ENCODE peak calls at places on chromosomes 16 and 17, in eight cellular contexts. One of them, this sample, is unnamed.

GRCh38 chr17:5364156-5364555 is 55.3 kb downstream of the NUP88 start:
- DNase-seq in mesenchymal stem cell: peak; percentile 79
- DNase-seq in NCI-H1417: no peak
- DNase-seq in fibroblast of pulmonary artery: peak; percentile 73
- DNase-seq in HEK293T: no peak
- DNase-seq in effector memory CD4-positive, alpha-beta T cell: no peak
- DNase-seq in NCI-H2029: no peak
- DNase-seq in activated CD4-positive, alpha-beta T cell treated with anti-CD3 and anti-CD28 coated beads for 24 hours: no peak
- DNase-seq in this sample: peak; percentile 73

GRCh38 chr17:45270828-45271418 is 9.0 kb upstream of the SPATA32 start:
- DNase-seq in NCI-H1417: no peak
- DNase-seq in NCI-H2029: no peak
- DNase-seq in fibroblast of pulmonary artery: no peak
- DNase-seq in activated CD4-positive, alpha-beta T cell treated with anti-CD3 and anti-CD28 coated beads for 24 hours: peak; percentile 39
- DNase-seq in effector memory CD4-positive, alpha-beta T cell: no peak
- DNase-seq in HEK293T: peak; percentile 74
- DNase-seq in mesenchymal stem cell: no peak
- DNase-seq in this sample: no peak

GRCh38 chr17:81831957-81832607 is 1.0 kb downstream of the MCRIP1 start:
- DNase-seq in NCI-H1417: peak; percentile 63
- DNase-seq in mesenchymal stem cell: peak; percentile 41
- DNase-seq in activated CD4-positive, alpha-beta T cell treated with anti-CD3 and anti-CD28 coated beads for 24 hours: peak; percentile 20
- DNase-seq in NCI-H2029: no peak
- DNase-seq in effector memory CD4-positive, alpha-beta T cell: peak; percentile 26
- DNase-seq in HEK293T: no peak
- DNase-seq in fibroblast of pulmonary artery: no peak
- DNase-seq in this sample: peak; percentile 39

GRCh38 chr17:12320286-12320685 is 299.6 kb downstream of the MAP2K4 start:
- DNase-seq in NCI-H2029: no peak
- DNase-seq in HEK293T: no peak
- DNase-seq in fibroblast of pulmonary artery: no peak
- DNase-seq in mesenchymal stem cell: peak; percentile 44
- DNase-seq in NCI-H1417: no peak
- DNase-seq in activated CD4-positive, alpha-beta T cell treated with anti-CD3 and anti-CD28 coated beads for 24 hours: no peak
- DNase-seq in effector memory CD4-positive, alpha-beta T cell: no peak
- DNase-seq in this sample: no peak

GRCh38 chr16:55508941-55509920 is at the start of gene LPCAT2:
- DNase-seq in fibroblast of pulmonary artery: peak; percentile 91
- DNase-seq in HEK293T: peak; percentile 95
- DNase-seq in NCI-H1417: peak; percentile 74
- DNase-seq in mesenchymal stem cell: peak; percentile 88
- DNase-seq in NCI-H2029: peak; percentile 42
- DNase-seq in effector memory CD4-positive, alpha-beta T cell: no peak
- DNase-seq in activated CD4-positive, alpha-beta T cell treated with anti-CD3 and anti-CD28 coated beads for 24 hours: peak; percentile 36
- DNase-seq in this sample: peak; percentile 72

GRCh38 chr17:67477687-67478086 is 100.6 kb downstream of the PITPNC1 start:
- DNase-seq in effector memory CD4-positive, alpha-beta T cell: peak; percentile 34
- DNase-seq in fibroblast of pulmonary artery: no peak
- DNase-seq in activated CD4-positive, alpha-beta T cell treated with anti-CD3 and anti-CD28 coated beads for 24 hours: peak; percentile 25
- DNase-seq in NCI-H2029: no peak
- DNase-seq in NCI-H1417: no peak
- DNase-seq in HEK293T: no peak
- DNase-seq in mesenchymal stem cell: no peak
- DNase-seq in this sample: peak; percentile 81

GRCh38 chr16:29900102-29900887 is at the start of gene ASPHD1:
- DNase-seq in fibroblast of pulmonary artery: peak; percentile 89
- DNase-seq in activated CD4-positive, alpha-beta T cell treated with anti-CD3 and anti-CD28 coated beads for 24 hours: peak; percentile 53
- DNase-seq in mesenchymal stem cell: peak; percentile 90
- DNase-seq in HEK293T: peak; percentile 92
- DNase-seq in effector memory CD4-positive, alpha-beta T cell: peak; percentile 48
- DNase-seq in NCI-H2029: peak; percentile 48
- DNase-seq in NCI-H1417: peak; percentile 82
- DNase-seq in this sample: peak; percentile 77

GRCh38 chr17:39668141-39668924 is at the start of gene PNMT:
- DNase-seq in fibroblast of pulmonary artery: peak; percentile 61
- DNase-seq in NCI-H1417: peak; percentile 80
- DNase-seq in HEK293T: peak; percentile 68
- DNase-seq in activated CD4-positive, alpha-beta T cell treated with anti-CD3 and anti-CD28 coated beads for 24 hours: peak; percentile 69
- DNase-seq in effector memory CD4-positive, alpha-beta T cell: peak; percentile 16
- DNase-seq in NCI-H2029: peak; percentile 37
- DNase-seq in mesenchymal stem cell: peak; percentile 62
- DNase-seq in this sample: no peak

GRCh38 chr17:57466042-57466471 is 209.7 kb downstream of the MSI2 start:
- DNase-seq in NCI-H2029: no peak
- DNase-seq in NCI-H1417: peak; percentile 52
- DNase-seq in mesenchymal stem cell: no peak
- DNase-seq in HEK293T: no peak
- DNase-seq in activated CD4-positive, alpha-beta T cell treated with anti-CD3 and anti-CD28 coated beads for 24 hours: no peak
- DNase-seq in fibroblast of pulmonary artery: no peak
- DNase-seq in effector memory CD4-positive, alpha-beta T cell: no peak
- DNase-seq in this sample: no peak

This sample was measured in HCEC 1CT.